ENCODE peak calls at places on chromosomes 1 and 21, in eight cellular contexts. P is stomach, S is SJCRH30, I is esophagus squamous epithelium, F is ovary, C is brain microvascular endothelial cell, O is hepatocyte, T is foreskin keratinocyte. B is an unnamed sample.

GRCh38 chr1:41622859-41623732 is 138.6 kb upstream of the EDN2 start:
- DNase-seq in P (no peak), S (no peak), I (no peak), F (no peak), C (no peak), O (no peak), T (no peak), B (no peak)

GRCh38 chr21:30349572-30349971 is 1.2 kb upstream of the KRTAP23-1 start:
- DNase-seq in P (no peak), S (no peak), I (no peak), F (no peak), C (no peak), O (no peak), T (no peak), B (no peak)

GRCh38 chr1:2976180-2976562 is 45.1 kb upstream of the ACTRT2 start:
- DNase-seq in P (peak), S (no peak), I (no peak), F (peak), C (no peak), O (no peak), T (no peak), B (no peak)

GRCh38 chr1:1171551-1172340 is 1.9 kb upstream of the TTLL10 start:
- DNase-seq in P (no peak), S (no peak), I (no peak), F (no peak), C (no peak), O (no peak), T (no peak), B (no peak)

GRCh38 chr1:17672226-17672625 is 82.9 kb upstream of the ACTL8 start:
- DNase-seq in P (no peak), S (no peak), I (no peak), F (no peak), C (no peak), O (no peak), T (no peak), B (no peak)

GRCh38 chr1:243568793-243569192 is 281.2 kb downstream of the AKT3 start:
- DNase-seq in P (no peak), S (no peak), I (no peak), F (no peak), C (no peak), O (no peak), T (no peak), B (no peak)

GRCh38 chr1:28411656-28412055 is 42.1 kb downstream of the PHACTR4 start:
- DNase-seq in P (no peak), S (no peak), I (no peak), F (no peak), C (no peak), O (no peak), T (no peak), B (no peak)

GRCh38 chr1:29197590-29197924 is 15.9 kb upstream of the SRSF4 start:
- DNase-seq in P (peak), S (peak), I (no peak), F (no peak), C (peak), O (peak), T (peak), B (no peak)

GRCh38 chr1:64004451-64004850 is 199.0 kb upstream of the UBE2U start:
- DNase-seq in P (no peak), S (no peak), I (no peak), F (no peak), C (no peak), O (no peak), T (no peak), B (no peak)

GRCh38 chr1:90850181-90850924 is 133.3 kb upstream of the BARHL2 start:
- DNase-seq in P (no peak), S (peak), I (no peak), F (peak), C (no peak), O (peak), T (no peak), B (no peak)

GRCh38 chr1:203682401-203683383 is 56.1 kb downstream of the ATP2B4 start:
- DNase-seq in P (no peak), S (no peak), I (no peak), F (no peak), C (no peak), O (no peak), T (no peak), B (no peak)

GRCh38 chr1:63918395-63918945 is 144.7 kb downstream of the ROR1 start:
- DNase-seq in P (no peak), S (no peak), I (no peak), F (no peak), C (no peak), O (no peak), T (no peak), B (no peak)

GRCh38 chr1:203628185-203628996 is 1.8 kb downstream of the ATP2B4 start:
- DNase-seq in P (no peak), S (peak), I (no peak), F (peak), C (peak), O (peak), T (peak), B (no peak)

GRCh38 chr21:44510508-44511218 is 29.3 kb downstream of the KRTAP10-1 start:
- DNase-seq in P (peak), S (peak), I (no peak), F (no peak), C (peak), O (peak), T (no peak), B (no peak)

GRCh38 chr21:34693192-34693810 is 24.5 kb downstream of the CLIC6 start:
- DNase-seq in P (peak), S (peak), I (no peak), F (no peak), C (peak), O (peak), T (peak), B (no peak)

GRCh38 chr1:10643607-10644306 is 152.7 kb downstream of the CASZ1 start:
- DNase-seq in P (no peak), S (no peak), I (no peak), F (no peak), C (no peak), O (no peak), T (peak), B (no peak)

GRCh38 chr1:21742578-21742977 is 40.4 kb downstream of the USP48 start:
- DNase-seq in P (no peak), S (no peak), I (no peak), F (no peak), C (no peak), O (no peak), T (no peak), B (no peak)

GRCh38 chr1:211688421-211688820 is 13.0 kb upstream of the NEK2 start:
- DNase-seq in P (no peak), S (no peak), I (no peak), F (no peak), C (no peak), O (no peak), T (no peak), B (no peak)

DNA sequence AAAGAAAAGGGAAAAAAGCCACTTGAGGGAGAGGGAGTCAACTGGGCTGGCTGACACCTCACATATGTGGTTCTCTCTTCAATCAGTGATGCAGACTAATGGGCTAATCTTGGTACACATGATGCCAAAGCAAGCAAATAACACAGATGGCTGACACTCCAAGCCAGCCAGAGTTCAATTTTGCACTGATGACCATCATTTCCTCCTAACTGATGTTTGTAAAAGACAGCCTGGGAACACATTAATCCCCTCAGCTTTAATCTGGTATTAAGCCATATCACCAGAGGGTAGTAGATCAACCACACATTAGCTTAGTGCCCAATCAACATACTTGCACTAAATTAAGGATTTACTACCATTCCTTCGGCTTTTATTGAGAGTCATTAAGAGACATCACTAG is 2.8 kb downstream of the VPS72 start:
- DNase-seq in P (no peak), S (no peak), I (no peak), F (no peak), C (no peak), O (no peak), T (no peak), B (no peak)
- H3K27ac ChIP-seq in P (no peak), S (no peak), I (peak), F (no peak), C (no peak), O (no peak), T (no peak), B (peak)

GRCh38 chr1:230368871-230369270 is 57.3 kb downstream of the PGBD5 start:
- DNase-seq in P (no peak), S (no peak), I (no peak), F (no peak), C (no peak), O (no peak), T (no peak), B (no peak)
- H3K27ac ChIP-seq in P (no peak), S (no peak), I (no peak), F (no peak), C (no peak), O (no peak), T (no peak), B (no peak)

DNA sequence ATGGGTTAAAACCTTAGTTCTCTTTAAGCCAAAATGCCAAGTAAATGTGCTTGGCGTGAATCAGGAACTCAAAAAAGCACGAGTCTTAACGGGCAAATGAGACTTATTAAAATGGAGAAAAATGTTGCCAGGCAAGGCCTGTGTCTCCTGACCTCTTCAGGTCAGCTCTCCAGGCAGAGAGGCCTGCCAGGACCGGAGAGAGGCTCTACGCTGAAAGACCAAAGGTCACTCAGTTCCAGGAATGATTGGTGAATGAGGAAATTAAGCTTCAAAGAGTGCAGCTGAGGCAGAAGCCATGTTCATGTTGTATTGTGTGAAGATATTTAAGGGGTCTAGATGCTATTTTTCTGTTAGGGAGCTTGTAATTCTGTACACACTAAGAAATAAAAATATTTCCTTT is 66.6 kb downstream of the SPAG17 start:
- DNase-seq in P (peak), S (no peak), I (no peak), F (no peak), C (no peak), O (peak), T (no peak), B (no peak)
- H3K27ac ChIP-seq in P (no peak), S (no peak), I (no peak), F (no peak), C (no peak), O (peak), T (no peak), B (no peak)

GRCh38 chr1:153513023-153513422 is 22.8 kb downstream of the S100A6 start:
- DNase-seq in P (no peak), S (no peak), I (no peak), F (no peak), C (no peak), O (no peak), T (no peak), B (no peak)

GRCh38 chr1:153513666-153514065 is 22.1 kb downstream of the S100A6 start:
- DNase-seq in P (no peak), S (no peak), I (no peak), F (no peak), C (no peak), O (no peak), T (no peak), B (no peak)

GRCh38 chr1:153518562-153518961 is 17.2 kb downstream of the S100A6 start:
- DNase-seq in P (no peak), S (no peak), I (no peak), F (no peak), C (no peak), O (no peak), T (no peak), B (no peak)

GRCh38 chr1:153519242-153519641 is 16.5 kb downstream of the S100A6 start:
- DNase-seq in P (no peak), S (no peak), I (no peak), F (no peak), C (no peak), O (no peak), T (no peak), B (no peak)

DNA sequence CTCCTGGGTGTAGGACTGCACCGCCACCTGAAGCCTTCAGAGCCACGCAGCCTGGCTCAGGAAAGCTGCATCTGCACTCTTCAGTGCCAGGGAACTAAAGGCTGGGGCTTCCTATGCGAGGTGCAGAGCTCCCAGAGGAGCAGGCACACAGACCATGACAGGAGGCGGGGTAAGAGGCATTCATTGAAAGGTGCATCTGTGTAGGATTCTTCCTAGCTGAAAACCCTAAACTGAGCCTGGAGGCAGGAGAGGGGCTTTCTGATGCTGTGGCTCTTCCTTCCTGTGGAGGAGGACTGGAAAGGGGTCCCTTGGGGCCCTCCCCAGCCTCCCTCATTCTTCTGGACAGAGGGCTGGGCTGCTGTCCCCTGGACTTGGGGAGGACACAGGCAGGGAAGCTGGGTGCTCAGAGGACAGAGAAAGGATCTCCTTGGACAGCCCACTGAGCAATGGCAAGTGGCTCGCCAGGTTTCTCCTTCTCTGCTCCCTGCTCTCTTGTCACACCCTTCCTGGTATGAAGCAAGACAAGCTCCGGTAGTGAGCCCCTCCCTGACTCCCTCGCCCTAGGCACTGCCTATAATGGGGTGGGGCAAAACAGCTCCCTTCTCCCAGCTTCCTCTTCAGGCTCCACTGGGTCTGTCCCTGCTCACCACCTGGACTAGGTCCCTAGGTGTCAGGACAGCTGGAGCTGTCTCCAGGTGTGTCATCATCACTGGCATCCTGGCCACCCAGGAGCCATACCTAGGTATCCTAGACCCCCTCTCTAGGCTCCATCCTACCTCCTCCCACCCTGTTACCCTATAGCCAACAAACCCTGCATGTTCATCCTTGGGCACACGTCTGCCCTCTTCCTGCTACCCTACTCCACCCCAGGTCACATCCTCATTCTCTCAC is 20.0 kb downstream of the S100A6 start:
- DNase-seq in P (peak), S (no peak), I (no peak), F (no peak), C (no peak), O (peak), T (peak), B (no peak)
- H3K27ac ChIP-seq in P (peak), S (no peak), I (peak), F (no peak), C (no peak), O (peak), T (peak), B (no peak)